ENCODE peak calls at places on chromosomes 11 and 22, in seven cellular contexts. One of them, this sample, is unnamed.

GRCh38 chr22:48828688-48829087 is 999.0 kb downstream of the BRD1 start:
- DNase-seq in PC-3: no peak
- DNase-seq in stomach: no peak
- DNase-seq in left lung: no peak
- DNase-seq in pancreas: no peak
- DNase-seq in WERI-Rb-1: no peak
- DNase-seq in MM.1S: no peak
- DNase-seq in this sample: no peak

GRCh38 chr11:95089620-95090542 is at the start of gene ENDOD1:
- DNase-seq in PC-3: peak; percentile 90
- DNase-seq in stomach: peak; percentile 85
- DNase-seq in left lung: peak; percentile 88
- DNase-seq in pancreas: peak; percentile 85
- DNase-seq in WERI-Rb-1: peak; percentile 78
- DNase-seq in MM.1S: peak; percentile 88
- DNase-seq in this sample: peak; percentile 80

GRCh38 chr11:128948583-128948982 is 5.9 kb upstream of the TP53AIP1 start:
- DNase-seq in PC-3: peak; percentile 16
- DNase-seq in stomach: no peak
- DNase-seq in left lung: no peak
- DNase-seq in pancreas: no peak
- DNase-seq in WERI-Rb-1: peak; percentile 30
- DNase-seq in MM.1S: peak; percentile 4
- DNase-seq in this sample: no peak

GRCh38 chr11:35781342-35782171 is 119.0 kb downstream of the TRIM44 start:
- DNase-seq in PC-3: peak; percentile 72
- DNase-seq in stomach: no peak
- DNase-seq in left lung: no peak
- DNase-seq in pancreas: no peak
- DNase-seq in WERI-Rb-1: no peak
- DNase-seq in MM.1S: no peak
- DNase-seq in this sample: no peak

GRCh38 chr11:111937859-111938258 is 716 bp downstream of the DIXDC1 start:
- DNase-seq in PC-3: no peak
- DNase-seq in stomach: no peak
- DNase-seq in left lung: no peak
- DNase-seq in pancreas: no peak
- DNase-seq in WERI-Rb-1: no peak
- DNase-seq in MM.1S: no peak
- DNase-seq in this sample: no peak

GRCh38 chr22:42688914-42689275 is 31.8 kb downstream of the A4GALT start:
- DNase-seq in PC-3: no peak
- DNase-seq in stomach: no peak
- DNase-seq in left lung: no peak
- DNase-seq in pancreas: no peak
- DNase-seq in WERI-Rb-1: no peak
- DNase-seq in MM.1S: no peak
- DNase-seq in this sample: no peak

GRCh38 chr11:46363031-46363407 is 15.8 kb downstream of the DGKZ start:
- DNase-seq in PC-3: peak; percentile 81
- DNase-seq in stomach: peak; percentile 46
- DNase-seq in left lung: peak; percentile 81
- DNase-seq in pancreas: no peak
- DNase-seq in WERI-Rb-1: peak; percentile 43
- DNase-seq in MM.1S: no peak
- DNase-seq in this sample: no peak

GRCh38 chr11:82998697-82999096 is 73.0 kb downstream of the RAB30 start:
- DNase-seq in PC-3: no peak
- DNase-seq in stomach: no peak
- DNase-seq in left lung: no peak
- DNase-seq in pancreas: no peak
- DNase-seq in WERI-Rb-1: no peak
- DNase-seq in MM.1S: no peak
- DNase-seq in this sample: no peak

GRCh38 chr11:4181780-4182721 is 87.5 kb downstream of the RRM1 start:
- DNase-seq in PC-3: peak; percentile 74
- DNase-seq in stomach: peak; percentile 82
- DNase-seq in left lung: peak; percentile 59
- DNase-seq in pancreas: peak; percentile 76
- DNase-seq in WERI-Rb-1: peak; percentile 68
- DNase-seq in MM.1S: peak; percentile 78
- DNase-seq in this sample: peak; percentile 11

GRCh38 chr11:96001037-96001436 is 77.1 kb upstream of the MTMR2 start:
- DNase-seq in PC-3: no peak
- DNase-seq in stomach: peak; percentile 52
- DNase-seq in left lung: peak; percentile 57
- DNase-seq in pancreas: peak; percentile 31
- DNase-seq in WERI-Rb-1: no peak
- DNase-seq in MM.1S: no peak
- DNase-seq in this sample: no peak

GRCh38 chr11:92276773-92277172 is 52.2 kb downstream of the FAT3 start:
- DNase-seq in PC-3: peak; percentile 20
- DNase-seq in stomach: no peak
- DNase-seq in left lung: no peak
- DNase-seq in pancreas: no peak
- DNase-seq in WERI-Rb-1: no peak
- DNase-seq in MM.1S: no peak
- DNase-seq in this sample: no peak

GRCh38 chr22:49207008-49207775 is 620.5 kb downstream of the BRD1 start:
- DNase-seq in PC-3: no peak
- DNase-seq in stomach: peak; percentile 23
- DNase-seq in left lung: peak; percentile 10
- DNase-seq in pancreas: no peak
- DNase-seq in WERI-Rb-1: no peak
- DNase-seq in MM.1S: no peak
- DNase-seq in this sample: no peak

GRCh38 chr11:61369372-61370348 is 7.5 kb downstream of the TMEM138 start:
- DNase-seq in PC-3: no peak
- DNase-seq in stomach: no peak
- DNase-seq in left lung: peak; percentile 60
- DNase-seq in pancreas: no peak
- DNase-seq in WERI-Rb-1: no peak
- DNase-seq in MM.1S: no peak
- DNase-seq in this sample: no peak

GRCh38 chr11:65489061-65489705 is 9.7 kb upstream of the MALAT1 start:
- DNase-seq in PC-3: no peak
- DNase-seq in stomach: no peak
- DNase-seq in left lung: no peak
- DNase-seq in pancreas: peak; percentile 42
- DNase-seq in WERI-Rb-1: no peak
- DNase-seq in MM.1S: no peak
- DNase-seq in this sample: no peak

GRCh38 chr11:3155691-3156258 is 9.3 kb downstream of the OSBPL5 start:
- DNase-seq in PC-3: no peak
- DNase-seq in stomach: no peak
- DNase-seq in left lung: no peak
- DNase-seq in pancreas: peak; percentile 14
- DNase-seq in WERI-Rb-1: no peak
- DNase-seq in MM.1S: no peak
- DNase-seq in this sample: no peak

GRCh38 chr11:62612366-62613274 is at the start of the genes EML3 and ROM1:
- DNase-seq in PC-3: peak; percentile 79
- DNase-seq in stomach: peak; percentile 86
- DNase-seq in left lung: peak; percentile 89
- DNase-seq in pancreas: peak; percentile 89
- DNase-seq in WERI-Rb-1: peak; percentile 92
- DNase-seq in MM.1S: peak; percentile 85
- DNase-seq in this sample: peak; percentile 82

GRCh38 chr11:62610814-62611704 is 1.5 kb downstream of the EML3 start:
- DNase-seq in PC-3: no peak
- DNase-seq in stomach: no peak
- DNase-seq in left lung: no peak
- DNase-seq in pancreas: no peak
- DNase-seq in WERI-Rb-1: no peak
- DNase-seq in MM.1S: no peak
- DNase-seq in this sample: no peak

GRCh38 chr11:62608776-62609175 is 3.8 kb downstream of the EML3 start:
- DNase-seq in PC-3: no peak
- DNase-seq in stomach: no peak
- DNase-seq in left lung: no peak
- DNase-seq in pancreas: no peak
- DNase-seq in WERI-Rb-1: no peak
- DNase-seq in MM.1S: no peak
- DNase-seq in this sample: no peak

GRCh38 chr11:62611705-62612365 is 740 bp downstream of the EML3 start:
- DNase-seq in PC-3: peak; percentile 52
- DNase-seq in stomach: peak; percentile 57
- DNase-seq in left lung: peak; percentile 71
- DNase-seq in pancreas: peak; percentile 63
- DNase-seq in WERI-Rb-1: peak; percentile 51
- DNase-seq in MM.1S: no peak
- DNase-seq in this sample: peak; percentile 76

GRCh38 chr11:62610403-62610802 is 2.2 kb downstream of the EML3 start:
- DNase-seq in PC-3: no peak
- DNase-seq in stomach: no peak
- DNase-seq in left lung: no peak
- DNase-seq in pancreas: no peak
- DNase-seq in WERI-Rb-1: no peak
- DNase-seq in MM.1S: no peak
- DNase-seq in this sample: no peak
- H3K4me3 ChIP-seq in PC-3: no peak overlapping the region
- H3K4me3 ChIP-seq in stomach: peak overlapping the region; percentile 75
- H3K4me3 ChIP-seq in left lung: no peak overlapping the region
- H3K4me3 ChIP-seq in pancreas: no peak overlapping the region
- H3K4me3 ChIP-seq in WERI-Rb-1: no peak overlapping the region
- H3K4me3 ChIP-seq in MM.1S: no peak overlapping the region
- H3K4me3 ChIP-seq in this sample: no peak overlapping the region

GRCh38 chr11:76419896-76420295 is 24.9 kb upstream of the EMSY start:
- DNase-seq in PC-3: peak; percentile 32
- DNase-seq in stomach: no peak
- DNase-seq in left lung: no peak
- DNase-seq in pancreas: no peak
- DNase-seq in WERI-Rb-1: peak; percentile 37
- DNase-seq in MM.1S: no peak
- DNase-seq in this sample: no peak
- TF ChIP-seq CTCF in PC-3: peak; percentile 69
- TF ChIP-seq CTCF in stomach: no peak
- TF ChIP-seq CTCF in left lung: no peak
- TF ChIP-seq CTCF in pancreas: peak; percentile 47
- TF ChIP-seq CTCF in WERI-Rb-1: peak; percentile 59
- TF ChIP-seq CTCF in MM.1S: peak; percentile 58
- TF ChIP-seq CTCF in this sample: no peak

DNA sequence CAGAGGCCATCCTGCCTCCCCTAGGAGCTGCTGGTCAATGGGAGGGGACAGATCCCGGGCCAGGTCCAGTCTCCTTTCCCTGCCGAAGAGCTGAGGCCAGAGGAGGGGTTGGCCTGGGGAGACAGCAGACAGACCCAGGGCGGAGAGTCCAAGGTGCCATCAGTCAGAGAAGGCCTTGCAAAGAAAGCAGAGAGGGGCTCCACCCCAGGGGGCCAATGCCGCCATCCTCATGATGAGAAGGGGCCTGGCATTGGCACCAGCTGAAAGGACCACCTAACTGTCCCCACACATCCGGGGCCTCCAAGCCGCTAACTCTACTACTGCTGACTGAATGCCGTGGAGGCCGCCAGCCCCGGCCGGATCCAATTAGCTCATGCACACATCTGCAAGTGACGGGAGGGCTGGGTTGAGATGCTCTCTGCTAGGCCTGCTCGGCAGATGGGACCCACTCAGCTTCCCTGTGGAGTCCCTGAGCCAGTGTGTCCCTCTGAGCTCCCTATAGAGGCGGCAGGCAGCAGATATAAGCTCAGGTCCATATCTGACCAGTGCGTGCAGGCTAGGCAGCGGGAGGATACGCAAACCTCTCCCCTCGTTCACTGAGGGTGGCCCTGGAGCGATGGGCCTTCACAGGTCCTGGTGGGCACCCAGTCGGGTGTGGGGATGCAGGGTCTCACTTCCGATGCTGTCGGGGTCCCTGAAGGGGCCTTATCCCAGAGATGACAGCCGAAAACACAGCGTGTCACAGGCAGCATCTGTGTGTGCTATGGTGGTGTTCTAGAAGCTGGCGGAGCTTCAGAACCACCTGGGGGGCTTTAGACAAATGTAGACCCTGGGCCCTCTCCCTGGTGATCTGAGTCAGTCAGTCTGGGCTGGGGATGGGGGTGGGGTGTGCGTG is 183.9 kb downstream of the CTTN start:
- DNase-seq in PC-3: no peak
- DNase-seq in stomach: no peak
- DNase-seq in left lung: peak; percentile 17
- DNase-seq in pancreas: no peak
- DNase-seq in WERI-Rb-1: peak; percentile 87
- DNase-seq in MM.1S: no peak
- DNase-seq in this sample: no peak
- H3K9me3 ChIP-seq in PC-3: no peaks in the 10 kb centered on the region
- H3K9me3 ChIP-seq in stomach: no peaks in the 10 kb centered on the region
- H3K9me3 ChIP-seq in left lung: no peaks in the 10 kb centered on the region
- H3K9me3 ChIP-seq in pancreas: no peaks in the 10 kb centered on the region
- H3K9me3 ChIP-seq in WERI-Rb-1: no peaks in the 10 kb centered on the region
- H3K9me3 ChIP-seq in MM.1S: no peaks in the 10 kb centered on the region
- H3K9me3 ChIP-seq in this sample: no peaks in the 10 kb centered on the region

GRCh38 chr22:32621656-32622003 is 147.0 kb downstream of the FBXO7 start:
- DNase-seq in PC-3: no peak
- DNase-seq in stomach: no peak
- DNase-seq in left lung: no peak
- DNase-seq in pancreas: no peak
- DNase-seq in WERI-Rb-1: no peak
- DNase-seq in MM.1S: no peak
- DNase-seq in this sample: no peak
- H3K4me3 ChIP-seq in PC-3: no peak overlapping the region
- H3K4me3 ChIP-seq in stomach: no peak overlapping the region
- H3K4me3 ChIP-seq in left lung: no peak overlapping the region
- H3K4me3 ChIP-seq in pancreas: no peak overlapping the region
- H3K4me3 ChIP-seq in WERI-Rb-1: no peak overlapping the region
- H3K4me3 ChIP-seq in MM.1S: no peak overlapping the region
- H3K4me3 ChIP-seq in this sample: no peak overlapping the region

This sample was measured in CD8-positive, alpha-beta T cell.